ENCODE peak calls at places on chromosomes 2 and 18, in nine cellular contexts. L is ascending aorta; I is tibial artery; Z is HCT116; W is naive thymus-derived CD4-positive, alpha-beta T cell; J is heart left ventricle; G is heart right ventricle; S is neuronal stem cell; U is cardiac muscle cell. M is an unnamed sample. For H3K9me3, the result is how much of the 10 kb centered on the place peaks cover.

GRCh38 chr2:112634153-112634873 is 11.4 kb upstream of the SLC20A1 start:
- DNase-seq in L (no peak), I (peak), Z (no peak), W (no peak), J (no peak), G (no peak), S (no peak), U (no peak), M (no peak)

GRCh38 chr2:239666053-239666854 is 265.4 kb upstream of the HDAC4 start:
- DNase-seq in L (no peak), I (peak), Z (no peak), W (no peak), J (no peak), G (no peak), S (no peak), U (no peak), M (no peak)

GRCh38 chr2:225274751-225275150 is 124.8 kb upstream of the NYAP2 start:
- DNase-seq in L (no peak), I (no peak), Z (no peak), W (no peak), J (no peak), G (no peak), S (no peak), U (peak), M (no peak)

GRCh38 chr2:161344737-161345136 is 36.5 kb downstream of the PSMD14 start:
- DNase-seq in L (no peak), I (no peak), Z (no peak), W (no peak), J (no peak), G (no peak), S (no peak), U (no peak), M (no peak)

GRCh38 chr2:68756178-68756577 is 21.6 kb downstream of the ARHGAP25 start:
- DNase-seq in L (no peak), I (no peak), Z (no peak), W (no peak), J (no peak), G (no peak), S (no peak), U (no peak), M (no peak)

GRCh38 chr18:23378470-23378764 is 74.7 kb upstream of the RIOK3 start:
- DNase-seq in L (no peak), I (no peak), Z (no peak), W (no peak), J (no peak), G (no peak), S (no peak), U (no peak), M (no peak)

GRCh38 chr2:241567776-241568175 is 9.2 kb downstream of the BOK start:
- DNase-seq in L (no peak), I (no peak), Z (no peak), W (no peak), J (no peak), G (no peak), S (no peak), U (no peak), M (no peak)

GRCh38 chr2:28101892-28102291 is 211.4 kb downstream of the BABAM2 start:
- DNase-seq in L (no peak), I (no peak), Z (no peak), W (no peak), J (no peak), G (no peak), S (no peak), U (peak), M (no peak)

GRCh38 chr2:95024960-95025405 is 525 bp upstream of the MAL start:
- DNase-seq in L (no peak), I (no peak), Z (no peak), W (no peak), J (no peak), G (no peak), S (no peak), U (no peak), M (no peak)

GRCh38 chr18:59820663-59821062 is 79.1 kb upstream of the PMAIP1 start:
- DNase-seq in L (no peak), I (no peak), Z (no peak), W (no peak), J (no peak), G (no peak), S (no peak), U (peak), M (no peak)

GRCh38 chr2:235827585-235827992 is 333.7 kb downstream of the AGAP1 start:
- DNase-seq in L (no peak), I (no peak), Z (peak), W (no peak), J (no peak), G (no peak), S (no peak), U (peak), M (no peak)

GRCh38 chr18:77131652-77132368 is 773 bp downstream of the MBP start:
- DNase-seq in L (no peak), I (peak), Z (no peak), W (no peak), J (peak), G (peak), S (no peak), U (peak), M (no peak)

GRCh38 chr2:166117491-166117890 is 10.3 kb downstream of the SCN1A start:
- DNase-seq in L (no peak), I (no peak), Z (no peak), W (no peak), J (no peak), G (no peak), S (no peak), U (no peak), M (no peak)

GRCh38 chr2:128834203-128834602 is 515.5 kb upstream of the HS6ST1 start:
- DNase-seq in L (no peak), I (no peak), Z (no peak), W (no peak), J (no peak), G (no peak), S (no peak), U (no peak), M (no peak)

GRCh38 chr18:22101731-22102130 is 67.7 kb upstream of the GATA6 start:
- DNase-seq in L (no peak), I (no peak), Z (no peak), W (no peak), J (no peak), G (no peak), S (no peak), U (no peak), M (no peak)

GRCh38 chr18:31565782-31566512 is 25.7 kb upstream of the TTR start:
- DNase-seq in L (no peak), I (no peak), Z (no peak), W (no peak), J (no peak), G (no peak), S (no peak), U (no peak), M (no peak)

GRCh38 chr2:21103274-21103891 is 20.4 kb upstream of the TDRD15 start:
- DNase-seq in L (no peak), I (no peak), Z (no peak), W (no peak), J (no peak), G (no peak), S (no peak), U (no peak), M (no peak)

GRCh38 chr2:62999905-63000304 is 50.7 kb upstream of the OTX1 start:
- DNase-seq in L (peak), I (peak), Z (no peak), W (no peak), J (peak), G (peak), S (no peak), U (peak), M (no peak)

GRCh38 chr2:39673018-39673417 is 7.3 kb downstream of the TMEM178A start:
- DNase-seq in L (no peak), I (no peak), Z (no peak), W (no peak), J (no peak), G (no peak), S (no peak), U (no peak), M (no peak)

GRCh38 chr2:236552586-236552985 is 17.0 kb upstream of the ACKR3 start:
- DNase-seq in L (no peak), I (no peak), Z (no peak), W (no peak), J (no peak), G (no peak), S (no peak), U (peak), M (no peak)

GRCh38 chr2:180980185-180980942 is at the start of gene UBE2E3:
- DNase-seq in L (peak), I (peak), Z (peak), W (peak), J (peak), G (peak), S (peak), U (peak), M (peak)

GRCh38 chr2:31696068-31696467 is 115.3 kb upstream of the SRD5A2 start:
- DNase-seq in L (no peak), I (no peak), Z (no peak), W (no peak), J (no peak), G (no peak), S (no peak), U (no peak), M (no peak)
- H3K9me3 ChIP-seq in L (under half), I (half or more), Z (under half), W (half or more), J (under half), G (half or more), S (under half), U (under half), M (under half)

GRCh38 chr2:14324308-14324707 is 308.2 kb upstream of the LRATD1 start:
- DNase-seq in L (no peak), I (no peak), Z (no peak), W (no peak), J (no peak), G (no peak), S (no peak), U (no peak), M (no peak)

GRCh38 chr2:14316594-14316993 is 315.9 kb upstream of the LRATD1 start:
- DNase-seq in L (no peak), I (no peak), Z (no peak), W (no peak), J (no peak), G (no peak), S (no peak), U (no peak), M (no peak)

GRCh38 chr2:14321357-14321756 is 311.2 kb upstream of the LRATD1 start:
- DNase-seq in L (no peak), I (no peak), Z (no peak), W (no peak), J (no peak), G (no peak), S (no peak), U (no peak), M (no peak)
- H3K9me3 ChIP-seq in L (under half), I (under half), Z (under half), W (under half), J (under half), G (under half), S (under half), U (under half), M (under half)

DNA sequence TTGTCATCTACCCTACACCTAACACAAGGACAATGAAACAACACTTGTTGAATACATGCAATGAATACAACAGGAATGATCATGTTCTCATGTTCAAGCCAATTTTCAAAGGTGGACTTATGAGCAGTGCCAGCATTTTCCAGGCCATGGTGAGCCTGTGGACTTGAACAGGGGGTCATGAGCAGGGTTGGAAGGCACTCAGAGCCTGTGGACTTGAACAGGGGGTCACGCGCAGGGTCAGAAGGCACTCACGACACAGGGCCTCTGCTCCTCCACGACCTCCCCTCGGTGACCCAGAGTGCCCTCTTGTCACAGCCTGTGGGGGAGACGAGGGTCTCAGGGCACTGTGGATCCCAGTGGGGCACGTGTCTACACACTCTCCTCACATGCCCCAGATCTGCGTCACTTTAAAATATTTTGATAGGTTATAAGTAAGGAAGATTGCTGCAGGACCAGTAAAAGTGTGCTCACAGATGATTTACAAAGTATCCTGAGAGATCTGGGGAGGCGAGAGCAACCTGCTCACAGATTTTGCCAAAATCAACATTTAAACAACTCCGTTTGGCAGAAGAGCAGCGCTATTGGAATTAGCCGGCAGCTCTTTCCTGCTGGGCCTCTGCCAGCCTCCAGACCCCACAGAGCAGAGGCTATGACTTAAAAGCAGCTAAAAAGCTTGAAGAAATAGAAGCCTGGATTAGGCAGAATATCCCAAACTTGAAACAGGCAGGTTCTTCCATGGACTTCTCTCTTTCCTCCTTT is 121.9 kb downstream of the TMEM18 start:
- DNase-seq in L (no peak), I (no peak), Z (no peak), W (no peak), J (no peak), G (no peak), S (no peak), U (no peak), M (no peak)
- H3K9me3 ChIP-seq in L (under half), I (under half), Z (under half), W (under half), J (under half), G (under half), S (under half), U (under half), M (under half)

DNA sequence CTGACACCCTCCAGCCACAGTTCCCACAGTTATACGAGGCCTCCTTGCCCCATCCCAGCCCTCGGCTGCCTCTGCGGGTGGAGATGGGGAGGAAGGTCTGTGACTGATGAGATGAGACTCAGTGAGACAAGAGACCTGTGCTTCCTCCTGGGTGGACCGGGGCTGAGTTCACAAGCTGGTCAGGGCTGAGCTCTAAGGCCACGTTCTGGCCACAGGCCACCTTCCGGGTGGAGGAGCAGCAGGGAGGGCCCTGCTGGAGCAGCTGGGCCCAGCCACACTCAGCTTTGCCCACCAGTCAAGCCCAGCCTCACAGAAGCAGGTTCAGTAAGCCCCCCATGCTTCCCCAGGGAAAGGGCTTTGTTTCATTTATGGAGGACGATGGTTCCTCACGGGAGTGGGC is 214.7 kb downstream of the ANKRD30B start:
- DNase-seq in L (no peak), I (no peak), Z (no peak), W (no peak), J (no peak), G (no peak), S (no peak), U (no peak), M (no peak)
- H3K9me3 ChIP-seq in L (under half), I (under half), Z (under half), W (under half), J (under half), G (under half), S (under half), U (under half), M (under half)

GRCh38 chr18:8121942-8122480 is 487.2 kb upstream of the RAB12 start:
- DNase-seq in L (no peak), I (no peak), Z (peak), W (no peak), J (no peak), G (no peak), S (no peak), U (peak), M (no peak)

GRCh38 chr18:8116346-8117007 is 492.8 kb upstream of the RAB12 start:
- DNase-seq in L (no peak), I (no peak), Z (peak), W (no peak), J (no peak), G (no peak), S (no peak), U (peak), M (no peak)

GRCh38 chr18:8124232-8125146 is 484.7 kb upstream of the RAB12 start:
- DNase-seq in L (no peak), I (no peak), Z (no peak), W (no peak), J (no peak), G (no peak), S (no peak), U (no peak), M (no peak)

GRCh38 chr18:8117008-8117376 is 492.2 kb upstream of the RAB12 start:
- DNase-seq in L (no peak), I (no peak), Z (no peak), W (no peak), J (no peak), G (no peak), S (no peak), U (peak), M (no peak)

DNA sequence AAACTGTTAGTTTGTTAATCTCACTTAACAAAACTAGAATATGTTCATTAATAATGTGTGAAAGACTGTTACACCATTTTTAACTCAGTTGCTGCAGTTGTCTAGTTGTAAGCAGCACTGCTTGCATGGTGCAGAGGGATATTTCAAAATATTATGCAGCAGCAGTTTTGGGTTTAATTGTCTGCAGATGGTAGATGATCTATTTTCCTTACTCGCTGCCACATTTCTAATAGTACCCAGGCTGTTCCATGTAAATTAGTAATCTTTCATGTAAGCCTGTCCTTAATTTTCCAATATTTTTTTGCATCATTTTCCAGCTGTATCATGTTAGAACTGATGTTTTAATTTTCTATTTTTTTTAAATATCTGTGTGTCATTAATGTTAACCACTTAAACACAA is 488.1 kb upstream of the RAB12 start:
- DNase-seq in L (no peak), I (no peak), Z (no peak), W (no peak), J (no peak), G (no peak), S (no peak), U (no peak), M (no peak)
- H3K9me3 ChIP-seq in L (under half), I (under half), Z (under half), W (under half), J (under half), G (under half), S (under half), U (under half), M (under half)

GRCh38 chr2:13650586-13651180 is 933.9 kb downstream of the TRIB2 start:
- DNase-seq in L (no peak), I (no peak), Z (no peak), W (no peak), J (no peak), G (no peak), S (no peak), U (no peak), M (no peak)
- H3K9me3 ChIP-seq in L (under half), I (under half), Z (under half), W (under half), J (under half), G (under half), S (under half), U (under half), M (under half)

GRCh38 chr2:67581751-67582150 is 184.6 kb downstream of the ETAA1 start:
- DNase-seq in L (no peak), I (no peak), Z (no peak), W (no peak), J (no peak), G (no peak), S (no peak), U (no peak), M (no peak)
- H3K9me3 ChIP-seq in L (under half), I (under half), Z (under half), W (under half), J (under half), G (half or more), S (under half), U (under half), M (under half)

GRCh38 chr2:232578662-232579061 is 28.2 kb downstream of the EIF4E2 start:
- DNase-seq in L (no peak), I (no peak), Z (no peak), W (no peak), J (no peak), G (no peak), S (no peak), U (no peak), M (no peak)

GRCh38 chr2:232576995-232577394 is 26.5 kb downstream of the EIF4E2 start:
- DNase-seq in L (no peak), I (no peak), Z (no peak), W (no peak), J (no peak), G (no peak), S (no peak), U (no peak), M (no peak)

GRCh38 chr2:232577841-232578240 is 27.4 kb downstream of the EIF4E2 start:
- DNase-seq in L (no peak), I (no peak), Z (no peak), W (no peak), J (no peak), G (no peak), S (peak), U (no peak), M (no peak)

GRCh38 chr2:232581725-232582124 is 31.2 kb downstream of the EIF4E2 start:
- DNase-seq in L (no peak), I (no peak), Z (no peak), W (no peak), J (no peak), G (no peak), S (no peak), U (no peak), M (no peak)

DNA sequence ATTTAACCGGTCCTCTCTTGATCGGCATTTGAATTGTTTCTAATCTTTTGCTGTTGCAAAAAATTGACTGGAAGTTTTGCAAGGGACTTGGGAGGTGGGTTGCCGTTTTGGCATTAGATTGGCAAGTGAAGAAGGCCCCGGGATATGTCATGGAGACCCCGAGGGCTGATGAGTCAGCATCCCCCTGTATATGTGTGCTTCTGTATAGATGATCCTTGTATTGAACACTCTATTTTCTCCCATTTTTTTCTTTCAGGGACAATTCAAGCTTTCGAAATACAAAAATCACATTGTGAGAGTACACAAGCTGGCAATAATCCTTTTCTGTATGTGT is 30.1 kb downstream of the EIF4E2 start:
- DNase-seq in L (no peak), I (no peak), Z (no peak), W (no peak), J (no peak), G (no peak), S (no peak), U (no peak), M (no peak)
- H3K9me3 ChIP-seq in L (under half), I (under half), Z (under half), W (under half), J (under half), G (under half), S (under half), U (under half), M (under half)

DNA sequence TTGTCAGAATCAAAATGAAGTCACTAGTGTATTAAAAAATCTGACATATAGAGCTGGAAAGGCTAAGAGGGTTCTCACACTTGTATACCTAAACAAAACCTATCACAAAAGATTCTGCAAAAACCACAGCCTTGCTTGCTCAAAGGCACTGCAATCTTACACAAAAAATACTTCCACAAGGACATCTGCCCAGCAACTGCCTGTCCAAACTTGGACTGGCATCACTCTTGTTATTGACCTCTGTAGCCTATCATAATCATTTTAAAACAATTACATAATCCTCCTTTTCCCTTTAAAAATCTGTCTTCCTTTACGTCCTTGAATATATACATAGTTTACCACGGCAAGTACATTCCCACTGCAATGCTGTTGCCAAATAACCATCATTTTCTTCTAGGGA is 19.9 kb downstream of the CHMP3 start:
- DNase-seq in L (no peak), I (no peak), Z (no peak), W (no peak), J (no peak), G (no peak), S (no peak), U (peak), M (no peak)
- H3K9me3 ChIP-seq in L (under half), I (under half), Z (under half), W (under half), J (under half), G (under half), S (under half), U (under half), M (under half)